ENCODE peak calls at places on chromosomes 2 and 18, in nine cellular contexts. A is transverse colon, J is breast epithelium, O is IMR-90, V is body of pancreas, C is H1, P is tibial nerve, Q is K562, K is stomach. H is an unnamed sample.

GRCh38 chr2:241432824-241433448 is 75.4 kb downstream of the STK25 start:
- DNase-seq in A (no peak), J (no peak), O (no peak), V (no peak), C (no peak), P (no peak), Q (no peak), K (no peak), H (no peak)

GRCh38 chr2:150485871-150486538 is 1.5 kb downstream of the RND3 start:
- DNase-seq in A (peak), J (peak), O (peak), V (peak), C (peak), P (peak), Q (no peak), K (peak), H (peak)

GRCh38 chr2:20365249-20365817 is 14.7 kb upstream of the PUM2 start:
- DNase-seq in A (no peak), J (no peak), O (peak), V (no peak), C (no peak), P (no peak), Q (no peak), K (no peak), H (no peak)

GRCh38 chr18:56351911-56352502 is 286.4 kb downstream of the TXNL1 start:
- DNase-seq in A (no peak), J (no peak), O (peak), V (no peak), C (no peak), P (no peak), Q (no peak), K (no peak), H (no peak)

GRCh38 chr2:43541165-43541564 is 54.7 kb downstream of the THADA start:
- DNase-seq in A (no peak), J (no peak), O (peak), V (no peak), C (no peak), P (no peak), Q (no peak), K (no peak), H (no peak)

GRCh38 chr2:188042412-188042811 is 249.3 kb upstream of the GULP1 start:
- DNase-seq in A (no peak), J (no peak), O (peak), V (no peak), C (no peak), P (no peak), Q (no peak), K (no peak), H (no peak)

GRCh38 chr2:240949791-240950705 is 43.9 kb downstream of the CROCC2 start:
- DNase-seq in A (peak), J (peak), O (no peak), V (no peak), C (peak), P (peak), Q (no peak), K (peak), H (no peak)

GRCh38 chr2:130822766-130823165 is 13.9 kb upstream of the ARHGEF4 start:
- DNase-seq in A (no peak), J (no peak), O (no peak), V (no peak), C (no peak), P (no peak), Q (no peak), K (no peak), H (no peak)

GRCh38 chr18:46452820-46453219 is 204.2 kb downstream of the LOXHD1 start:
- DNase-seq in A (no peak), J (no peak), O (peak), V (no peak), C (no peak), P (no peak), Q (no peak), K (no peak), H (no peak)

GRCh38 chr2:68650645-68651044 is 7.3 kb downstream of the PROKR1 start:
- DNase-seq in A (no peak), J (no peak), O (no peak), V (no peak), C (no peak), P (no peak), Q (no peak), K (no peak), H (no peak)

GRCh38 chr18:68449292-68449691 is 265.6 kb downstream of the TMX3 start:
- DNase-seq in A (no peak), J (no peak), O (peak), V (no peak), C (no peak), P (no peak), Q (no peak), K (no peak), H (no peak)

GRCh38 chr2:200703132-200703925 is 108.4 kb upstream of the BZW1 start:
- DNase-seq in A (no peak), J (no peak), O (peak), V (peak), C (no peak), P (no peak), Q (no peak), K (no peak), H (peak)

GRCh38 chr2:238695538-238695937 is 152.3 kb upstream of the TWIST2 start:
- DNase-seq in A (no peak), J (no peak), O (no peak), V (no peak), C (no peak), P (no peak), Q (no peak), K (no peak), H (no peak)

GRCh38 chr2:238698451-238699306 is 149.2 kb upstream of the TWIST2 start:
- DNase-seq in A (no peak), J (no peak), O (no peak), V (no peak), C (no peak), P (no peak), Q (no peak), K (no peak), H (no peak)

GRCh38 chr2:238696786-238697185 is 151.1 kb upstream of the TWIST2 start:
- DNase-seq in A (no peak), J (no peak), O (no peak), V (no peak), C (no peak), P (no peak), Q (no peak), K (no peak), H (no peak)

GRCh38 chr2:238696323-238696722 is 151.6 kb upstream of the TWIST2 start:
- DNase-seq in A (no peak), J (no peak), O (no peak), V (no peak), C (no peak), P (no peak), Q (no peak), K (no peak), H (no peak)

GRCh38 chr2:238697193-238698191 is 150.4 kb upstream of the TWIST2 start:
- DNase-seq in A (no peak), J (no peak), O (no peak), V (no peak), C (no peak), P (no peak), Q (no peak), K (no peak), H (no peak)
- H3K27ac ChIP-seq in A (no peak), J (no peak), O (no peak), V (no peak), C (no peak), P (no peak), Q (no peak), K (no peak), H (no peak)

GRCh38 chr2:66362651-66363050 is 72.3 kb upstream of the MEIS1 start:
- DNase-seq in A (no peak), J (no peak), O (no peak), V (no peak), C (no peak), P (no peak), Q (no peak), K (no peak), H (no peak)
- H3K4me3 ChIP-seq in A (no peak), J (no peak), O (no peak), V (no peak), C (no peak), P (no peak), Q (no peak), K (no peak), H (no peak)

GRCh38 chr2:233387667-233388528 is 33.6 kb downstream of the DGKD start:
- DNase-seq in A (peak), J (peak), O (peak), V (peak), C (peak), P (peak), Q (no peak), K (peak), H (peak)
- TF ChIP-seq POLR2A in A (no peak), J (no peak), O (peak), V (no peak), C (no peak), P (no peak), Q (no peak), K (no peak), H (peak)

GRCh38 chr2:156675896-156676295 is 239.7 kb downstream of the GPD2 start:
- DNase-seq in A (no peak), J (no peak), O (no peak), V (no peak), C (no peak), P (no peak), Q (no peak), K (no peak), H (no peak)
- H3K27ac ChIP-seq in A (no peak), J (no peak), O (no peak), V (no peak), C (no peak), P (no peak), Q (no peak), K (no peak), H (no peak)

DNA sequence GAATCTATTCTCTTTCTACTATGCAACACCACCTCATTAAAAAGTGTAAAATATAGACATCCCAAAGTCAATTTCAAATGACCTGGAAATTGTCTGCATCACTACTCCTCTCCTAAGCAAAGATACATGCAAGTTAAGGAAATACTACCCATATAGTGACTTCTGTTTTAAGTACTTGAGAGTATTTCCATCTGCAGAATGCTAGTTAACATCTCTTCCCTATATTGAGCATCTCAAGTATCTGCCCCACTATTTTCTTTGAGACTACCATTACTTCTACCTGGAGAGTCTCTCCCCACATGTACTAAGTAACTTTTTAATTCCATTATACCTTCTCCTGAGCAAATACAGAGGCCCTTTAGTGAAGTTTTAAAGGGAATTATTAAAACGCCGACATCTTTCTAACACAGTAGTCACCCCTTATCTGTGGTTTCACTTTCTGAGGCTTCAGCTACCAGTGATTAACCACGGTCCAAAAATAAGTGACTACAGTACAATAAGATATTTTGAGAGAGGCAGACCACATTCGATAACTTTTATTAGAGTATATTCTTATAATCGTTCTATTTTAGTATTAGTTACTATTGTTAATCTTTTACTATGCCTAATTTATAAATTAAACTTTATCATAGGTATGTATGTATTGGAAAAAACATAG is 21.8 kb downstream of the CWC22 start:
- DNase-seq in A (no peak), J (no peak), O (no peak), V (no peak), C (no peak), P (no peak), Q (no peak), K (no peak), H (no peak)
- H3K4me3 ChIP-seq in A (no peak), J (no peak), O (no peak), V (no peak), C (no peak), P (no peak), Q (no peak), K (no peak), H (no peak)

GRCh38 chr2:54666131-54666637 is 57.3 kb upstream of the EML6 start:
- DNase-seq in A (no peak), J (no peak), O (peak), V (no peak), C (no peak), P (no peak), Q (no peak), K (peak), H (no peak)

GRCh38 chr2:54666741-54667639 is 56.5 kb upstream of the EML6 start:
- DNase-seq in A (no peak), J (no peak), O (peak), V (peak), C (no peak), P (no peak), Q (no peak), K (peak), H (peak)

GRCh38 chr2:54668711-54669110 is 54.8 kb upstream of the EML6 start:
- DNase-seq in A (no peak), J (no peak), O (no peak), V (no peak), C (no peak), P (no peak), Q (no peak), K (no peak), H (no peak)

GRCh38 chr2:54669677-54670484 is 53.6 kb upstream of the EML6 start:
- DNase-seq in A (peak), J (no peak), O (peak), V (no peak), C (no peak), P (no peak), Q (no peak), K (no peak), H (peak)

GRCh38 chr2:54667726-54668650 is 55.5 kb upstream of the EML6 start:
- DNase-seq in A (no peak), J (no peak), O (no peak), V (no peak), C (no peak), P (no peak), Q (no peak), K (no peak), H (no peak)
- TF ChIP-seq POLR2A in A (no peak), J (no peak), O (no peak), V (no peak), C (no peak), P (no peak), Q (no peak), K (no peak), H (no peak)

GRCh38 chr2:216683846-216684245 is 11.5 kb downstream of the IGFBP5 start:
- DNase-seq in A (peak), J (no peak), O (peak), V (no peak), C (no peak), P (peak), Q (no peak), K (no peak), H (peak)
- H3K27ac ChIP-seq in A (peak), J (peak), O (peak), V (no peak), C (no peak), P (peak), Q (no peak), K (peak), H (no peak)

H was measured in adrenal gland.